ENCODE peak calls at places on chromosomes 16 and 17, in eight cellular contexts. One of them, this sample, is unnamed.
A peak's percentile ranks its signal among the peaks of the same experiment; 100 is the strongest.

GRCh38 chr17:60390223-60390622 is 1.7 kb downstream of the USP32 start:
- DNase-seq in stimulated activated CD8-positive, alpha-beta memory T cell treated with anti-CD3 and anti-CD28 coated beads, Interleukin-2, amount 100 ng/mL, for 1 hour: no peak
- DNase-seq in heart right ventricle: no peak
- DNase-seq in mucosa of descending colon: no peak
- DNase-seq in NCI-H774: no peak
- DNase-seq in T-helper 2 cell: no peak
- DNase-seq in HTR-8/SVneo: peak; percentile 71
- DNase-seq in neural progenitor cell: no peak
- DNase-seq in this sample: peak; percentile 14

GRCh38 chr17:45981306-45981705 is 17.7 kb upstream of the STH start:
- DNase-seq in stimulated activated CD8-positive, alpha-beta memory T cell treated with anti-CD3 and anti-CD28 coated beads, Interleukin-2, amount 100 ng/mL, for 1 hour: no peak
- DNase-seq in heart right ventricle: no peak
- DNase-seq in mucosa of descending colon: no peak
- DNase-seq in NCI-H774: no peak
- DNase-seq in T-helper 2 cell: no peak
- DNase-seq in HTR-8/SVneo: no peak
- DNase-seq in neural progenitor cell: no peak
- DNase-seq in this sample: peak; percentile 38

GRCh38 chr16:82263456-82264159 is 93.6 kb upstream of the MPHOSPH6 start:
- DNase-seq in stimulated activated CD8-positive, alpha-beta memory T cell treated with anti-CD3 and anti-CD28 coated beads, Interleukin-2, amount 100 ng/mL, for 1 hour: peak; percentile 4
- DNase-seq in heart right ventricle: peak; percentile 19
- DNase-seq in mucosa of descending colon: peak; percentile 76
- DNase-seq in NCI-H774: no peak
- DNase-seq in T-helper 2 cell: peak; percentile 52
- DNase-seq in HTR-8/SVneo: peak; percentile 66
- DNase-seq in neural progenitor cell: peak; percentile 80
- DNase-seq in this sample: no peak

GRCh38 chr17:28700830-28701492 is 10.7 kb downstream of the PROCA1 start:
- DNase-seq in stimulated activated CD8-positive, alpha-beta memory T cell treated with anti-CD3 and anti-CD28 coated beads, Interleukin-2, amount 100 ng/mL, for 1 hour: no peak
- DNase-seq in heart right ventricle: no peak
- DNase-seq in mucosa of descending colon: no peak
- DNase-seq in NCI-H774: peak; percentile 49
- DNase-seq in T-helper 2 cell: no peak
- DNase-seq in HTR-8/SVneo: no peak
- DNase-seq in neural progenitor cell: no peak
- DNase-seq in this sample: no peak

GRCh38 chr17:35740997-35741931 is 9.8 kb downstream of the RASL10B start:
- DNase-seq in stimulated activated CD8-positive, alpha-beta memory T cell treated with anti-CD3 and anti-CD28 coated beads, Interleukin-2, amount 100 ng/mL, for 1 hour: no peak
- DNase-seq in heart right ventricle: no peak
- DNase-seq in mucosa of descending colon: no peak
- DNase-seq in NCI-H774: peak; percentile 35
- DNase-seq in T-helper 2 cell: peak; percentile 53
- DNase-seq in HTR-8/SVneo: no peak
- DNase-seq in neural progenitor cell: peak; percentile 70
- DNase-seq in this sample: peak; percentile 70

GRCh38 chr17:40538019-40538935 is 27.0 kb downstream of the CCR7 start:
- DNase-seq in stimulated activated CD8-positive, alpha-beta memory T cell treated with anti-CD3 and anti-CD28 coated beads, Interleukin-2, amount 100 ng/mL, for 1 hour: no peak
- DNase-seq in heart right ventricle: peak; percentile 78
- DNase-seq in mucosa of descending colon: no peak
- DNase-seq in NCI-H774: no peak
- DNase-seq in T-helper 2 cell: no peak
- DNase-seq in HTR-8/SVneo: no peak
- DNase-seq in neural progenitor cell: no peak
- DNase-seq in this sample: peak; percentile 68

GRCh38 chr16:10013364-10013763 is 168.9 kb downstream of the GRIN2A start:
- DNase-seq in stimulated activated CD8-positive, alpha-beta memory T cell treated with anti-CD3 and anti-CD28 coated beads, Interleukin-2, amount 100 ng/mL, for 1 hour: no peak
- DNase-seq in heart right ventricle: no peak
- DNase-seq in mucosa of descending colon: no peak
- DNase-seq in NCI-H774: no peak
- DNase-seq in T-helper 2 cell: no peak
- DNase-seq in HTR-8/SVneo: no peak
- DNase-seq in neural progenitor cell: peak; percentile 21
- DNase-seq in this sample: no peak

GRCh38 chr17:81398855-81399451 is 3.7 kb downstream of the BAHCC1 start:
- DNase-seq in stimulated activated CD8-positive, alpha-beta memory T cell treated with anti-CD3 and anti-CD28 coated beads, Interleukin-2, amount 100 ng/mL, for 1 hour: no peak
- DNase-seq in heart right ventricle: no peak
- DNase-seq in mucosa of descending colon: peak; percentile 59
- DNase-seq in NCI-H774: no peak
- DNase-seq in T-helper 2 cell: peak; percentile 27
- DNase-seq in HTR-8/SVneo: no peak
- DNase-seq in neural progenitor cell: peak; percentile 55
- DNase-seq in this sample: no peak

GRCh38 chr17:7336240-7337175 is at the start of gene ACAP1:
- DNase-seq in stimulated activated CD8-positive, alpha-beta memory T cell treated with anti-CD3 and anti-CD28 coated beads, Interleukin-2, amount 100 ng/mL, for 1 hour: peak; percentile 67
- DNase-seq in heart right ventricle: no peak
- DNase-seq in mucosa of descending colon: peak; percentile 72
- DNase-seq in NCI-H774: no peak
- DNase-seq in T-helper 2 cell: peak; percentile 95
- DNase-seq in HTR-8/SVneo: no peak
- DNase-seq in neural progenitor cell: no peak
- DNase-seq in this sample: peak; percentile 81

GRCh38 chr17:8946476-8946875 is 19.0 kb downstream of the PIK3R5 start:
- DNase-seq in stimulated activated CD8-positive, alpha-beta memory T cell treated with anti-CD3 and anti-CD28 coated beads, Interleukin-2, amount 100 ng/mL, for 1 hour: no peak
- DNase-seq in heart right ventricle: no peak
- DNase-seq in mucosa of descending colon: no peak
- DNase-seq in NCI-H774: no peak
- DNase-seq in T-helper 2 cell: no peak
- DNase-seq in HTR-8/SVneo: no peak
- DNase-seq in neural progenitor cell: no peak
- DNase-seq in this sample: no peak

GRCh38 chr17:74217036-74217725 is 3.8 kb downstream of the TTYH2 start:
- DNase-seq in stimulated activated CD8-positive, alpha-beta memory T cell treated with anti-CD3 and anti-CD28 coated beads, Interleukin-2, amount 100 ng/mL, for 1 hour: no peak
- DNase-seq in heart right ventricle: no peak
- DNase-seq in mucosa of descending colon: no peak
- DNase-seq in NCI-H774: peak; percentile 74
- DNase-seq in T-helper 2 cell: no peak
- DNase-seq in HTR-8/SVneo: no peak
- DNase-seq in neural progenitor cell: no peak
- DNase-seq in this sample: no peak

GRCh38 chr17:57899822-57900221 is 50.0 kb upstream of the MRPS23 start:
- DNase-seq in stimulated activated CD8-positive, alpha-beta memory T cell treated with anti-CD3 and anti-CD28 coated beads, Interleukin-2, amount 100 ng/mL, for 1 hour: no peak
- DNase-seq in heart right ventricle: peak; percentile 44
- DNase-seq in mucosa of descending colon: peak; percentile 77
- DNase-seq in NCI-H774: no peak
- DNase-seq in T-helper 2 cell: no peak
- DNase-seq in HTR-8/SVneo: no peak
- DNase-seq in neural progenitor cell: no peak
- DNase-seq in this sample: no peak

GRCh38 chr16:66923247-66923851 is 2.0 kb downstream of the RRAD start:
- DNase-seq in stimulated activated CD8-positive, alpha-beta memory T cell treated with anti-CD3 and anti-CD28 coated beads, Interleukin-2, amount 100 ng/mL, for 1 hour: no peak
- DNase-seq in heart right ventricle: peak; percentile 67
- DNase-seq in mucosa of descending colon: no peak
- DNase-seq in NCI-H774: no peak
- DNase-seq in T-helper 2 cell: no peak
- DNase-seq in HTR-8/SVneo: no peak
- DNase-seq in neural progenitor cell: no peak
- DNase-seq in this sample: no peak

GRCh38 chr17:48995871-48996695 is 1.1 kb upstream of the IGF2BP1 start:
- DNase-seq in stimulated activated CD8-positive, alpha-beta memory T cell treated with anti-CD3 and anti-CD28 coated beads, Interleukin-2, amount 100 ng/mL, for 1 hour: no peak
- DNase-seq in heart right ventricle: no peak
- DNase-seq in mucosa of descending colon: no peak
- DNase-seq in NCI-H774: no peak
- DNase-seq in T-helper 2 cell: no peak
- DNase-seq in HTR-8/SVneo: peak; percentile 91
- DNase-seq in neural progenitor cell: peak; percentile 97
- DNase-seq in this sample: no peak